ENCODE peak calls at places on chromosome 5, in seven cellular contexts. One of them, this sample, is unnamed.

GRCh38 chr5:164687391-164687790 is 1182.0 kb downstream of the MAT2B start:
- DNase-seq in HFFc6: no peak
- DNase-seq in activated B cell treated with CpG ODN at 0.5 μM for 24 hours: no peak
- DNase-seq in PC-3: no peak
- DNase-seq in right lobe of liver: no peak
- DNase-seq in cardiac muscle cell: no peak
- DNase-seq in GM23338: no peak
- DNase-seq in this sample: no peak

GRCh38 chr5:10913846-10914245 is 152.8 kb upstream of the DAP start:
- DNase-seq in activated B cell treated with CpG ODN at 0.5 μM for 24 hours: no peak
- DNase-seq in HFFc6: peak
- DNase-seq in right lobe of liver: no peak
- DNase-seq in PC-3: peak
- DNase-seq in cardiac muscle cell: no peak
- DNase-seq in GM23338: no peak
- DNase-seq in this sample: no peak

GRCh38 chr5:53246042-53246836 is 136.7 kb upstream of the MOCS2 start:
- DNase-seq in right lobe of liver: no peak
- DNase-seq in GM23338: no peak
- DNase-seq in activated B cell treated with CpG ODN at 0.5 μM for 24 hours: no peak
- DNase-seq in HFFc6: peak
- DNase-seq in PC-3: peak
- DNase-seq in cardiac muscle cell: no peak
- DNase-seq in this sample: no peak

GRCh38 chr5:96381526-96381925 is 51.5 kb downstream of the PCSK1 start:
- DNase-seq in activated B cell treated with CpG ODN at 0.5 μM for 24 hours: no peak
- DNase-seq in cardiac muscle cell: peak
- DNase-seq in PC-3: no peak
- DNase-seq in GM23338: peak
- DNase-seq in right lobe of liver: no peak
- DNase-seq in HFFc6: no peak
- DNase-seq in this sample: no peak

GRCh38 chr5:15191012-15191411 is 309.0 kb upstream of the FBXL7 start:
- DNase-seq in GM23338: no peak
- DNase-seq in right lobe of liver: no peak
- DNase-seq in cardiac muscle cell: no peak
- DNase-seq in HFFc6: no peak
- DNase-seq in activated B cell treated with CpG ODN at 0.5 μM for 24 hours: no peak
- DNase-seq in PC-3: no peak
- DNase-seq in this sample: no peak

GRCh38 chr5:122458278-122458872 is 146.3 kb downstream of the SNCAIP start:
- DNase-seq in right lobe of liver: no peak
- DNase-seq in PC-3: peak
- DNase-seq in GM23338: peak
- DNase-seq in activated B cell treated with CpG ODN at 0.5 μM for 24 hours: no peak
- DNase-seq in HFFc6: no peak
- DNase-seq in cardiac muscle cell: peak
- DNase-seq in this sample: no peak

GRCh38 chr5:149719666-149720065 is 10.4 kb upstream of the PPARGC1B start:
- DNase-seq in right lobe of liver: no peak
- DNase-seq in GM23338: no peak
- DNase-seq in HFFc6: no peak
- DNase-seq in cardiac muscle cell: peak
- DNase-seq in PC-3: peak
- DNase-seq in activated B cell treated with CpG ODN at 0.5 μM for 24 hours: no peak
- DNase-seq in this sample: no peak

GRCh38 chr5:139669681-139670368 is 21.7 kb downstream of the CXXC5 start:
- DNase-seq in cardiac muscle cell: peak
- DNase-seq in GM23338: no peak
- DNase-seq in PC-3: no peak
- DNase-seq in right lobe of liver: no peak
- DNase-seq in activated B cell treated with CpG ODN at 0.5 μM for 24 hours: peak
- DNase-seq in HFFc6: no peak
- DNase-seq in this sample: no peak

GRCh38 chr5:175696139-175696854 is 38.4 kb downstream of the HRH2 start:
- DNase-seq in cardiac muscle cell: peak
- DNase-seq in GM23338: peak
- DNase-seq in activated B cell treated with CpG ODN at 0.5 μM for 24 hours: no peak
- DNase-seq in right lobe of liver: peak
- DNase-seq in HFFc6: no peak
- DNase-seq in PC-3: peak
- DNase-seq in this sample: peak

GRCh38 chr5:122297587-122298298 is 14.3 kb upstream of the SNCAIP start:
- DNase-seq in PC-3: no peak
- DNase-seq in cardiac muscle cell: no peak
- DNase-seq in HFFc6: no peak
- DNase-seq in right lobe of liver: no peak
- DNase-seq in activated B cell treated with CpG ODN at 0.5 μM for 24 hours: no peak
- DNase-seq in GM23338: no peak
- DNase-seq in this sample: no peak

GRCh38 chr5:39202594-39203290 is 16.6 kb downstream of the FYB1 start:
- DNase-seq in PC-3: no peak
- DNase-seq in GM23338: no peak
- DNase-seq in activated B cell treated with CpG ODN at 0.5 μM for 24 hours: no peak
- DNase-seq in HFFc6: no peak
- DNase-seq in right lobe of liver: no peak
- DNase-seq in cardiac muscle cell: no peak
- DNase-seq in this sample: no peak

GRCh38 chr5:78829811-78830499 is 155.2 kb downstream of the ARSB start:
- DNase-seq in HFFc6: no peak
- DNase-seq in PC-3: no peak
- DNase-seq in GM23338: no peak
- DNase-seq in cardiac muscle cell: no peak
- DNase-seq in activated B cell treated with CpG ODN at 0.5 μM for 24 hours: no peak
- DNase-seq in right lobe of liver: peak
- DNase-seq in this sample: no peak

DNA sequence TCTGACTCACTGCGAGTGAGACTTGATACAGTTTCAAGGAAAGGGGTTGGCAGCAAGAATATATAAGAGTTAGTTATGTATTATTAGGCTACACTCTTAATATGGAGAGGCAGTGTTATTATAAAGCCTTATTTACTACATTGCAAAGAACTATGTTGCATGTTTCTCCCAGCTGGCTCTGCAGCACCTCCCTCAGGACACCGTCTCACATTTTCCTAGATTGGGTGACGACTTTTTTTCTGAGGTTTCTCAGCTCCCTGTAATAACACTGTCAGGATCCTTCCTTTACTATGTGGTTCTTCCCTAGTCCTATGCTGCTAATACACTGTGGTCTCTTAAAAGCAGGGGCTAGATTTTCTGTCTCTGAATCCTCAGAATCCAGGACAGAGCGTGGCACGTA is 153.7 kb downstream of the INSYN2B start:
- DNase-seq in right lobe of liver: no peak
- DNase-seq in cardiac muscle cell: no peak
- DNase-seq in activated B cell treated with CpG ODN at 0.5 μM for 24 hours: no peak
- DNase-seq in PC-3: peak
- DNase-seq in HFFc6: no peak
- DNase-seq in GM23338: peak
- DNase-seq in this sample: no peak
- TF ChIP-seq CTCF in right lobe of liver: no peak
- TF ChIP-seq CTCF in cardiac muscle cell: peak
- TF ChIP-seq CTCF in activated B cell treated with CpG ODN at 0.5 μM for 24 hours: no peak
- TF ChIP-seq CTCF in PC-3: peak
- TF ChIP-seq CTCF in HFFc6: peak
- TF ChIP-seq CTCF in GM23338: peak
- TF ChIP-seq CTCF in this sample: no peak

DNA sequence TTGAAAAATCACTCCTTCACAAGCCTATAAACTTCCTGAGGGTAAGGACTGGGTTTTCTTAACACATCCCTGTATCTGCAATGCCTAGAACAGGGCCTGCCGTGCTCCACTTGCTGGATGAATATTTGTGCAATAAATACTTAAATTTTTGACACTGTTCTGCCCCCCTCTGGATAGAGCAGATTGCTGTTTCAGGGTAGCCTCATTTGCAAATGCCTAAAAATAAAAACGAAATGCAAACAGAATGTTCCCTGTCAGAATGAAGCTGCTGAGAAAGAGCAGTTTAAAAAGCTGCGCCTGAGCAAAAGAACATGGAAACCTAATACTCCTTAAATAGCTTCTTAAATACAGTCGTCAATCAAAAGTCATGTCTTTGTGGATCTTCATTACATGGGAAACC is 385.3 kb downstream of the PRELID2 start:
- DNase-seq in cardiac muscle cell: no peak
- DNase-seq in PC-3: no peak
- DNase-seq in GM23338: no peak
- DNase-seq in activated B cell treated with CpG ODN at 0.5 μM for 24 hours: no peak
- DNase-seq in HFFc6: no peak
- DNase-seq in right lobe of liver: no peak
- DNase-seq in this sample: no peak
- TF ChIP-seq CTCF in cardiac muscle cell: no peak
- TF ChIP-seq CTCF in PC-3: peak
- TF ChIP-seq CTCF in GM23338: no peak
- TF ChIP-seq CTCF in activated B cell treated with CpG ODN at 0.5 μM for 24 hours: no peak
- TF ChIP-seq CTCF in HFFc6: peak
- TF ChIP-seq CTCF in right lobe of liver: no peak
- TF ChIP-seq CTCF in this sample: no peak

GRCh38 chr5:160118349-160119141 is 705 bp downstream of the PWWP2A start:
- DNase-seq in GM23338: peak
- DNase-seq in activated B cell treated with CpG ODN at 0.5 μM for 24 hours: peak
- DNase-seq in HFFc6: peak
- DNase-seq in right lobe of liver: peak
- DNase-seq in PC-3: peak
- DNase-seq in cardiac muscle cell: peak
- DNase-seq in this sample: no peak
- TF ChIP-seq CTCF in GM23338: no peak
- TF ChIP-seq CTCF in activated B cell treated with CpG ODN at 0.5 μM for 24 hours: no peak
- TF ChIP-seq CTCF in HFFc6: peak
- TF ChIP-seq CTCF in right lobe of liver: no peak
- TF ChIP-seq CTCF in PC-3: no peak
- TF ChIP-seq CTCF in cardiac muscle cell: no peak
- TF ChIP-seq CTCF in this sample: no peak

DNA sequence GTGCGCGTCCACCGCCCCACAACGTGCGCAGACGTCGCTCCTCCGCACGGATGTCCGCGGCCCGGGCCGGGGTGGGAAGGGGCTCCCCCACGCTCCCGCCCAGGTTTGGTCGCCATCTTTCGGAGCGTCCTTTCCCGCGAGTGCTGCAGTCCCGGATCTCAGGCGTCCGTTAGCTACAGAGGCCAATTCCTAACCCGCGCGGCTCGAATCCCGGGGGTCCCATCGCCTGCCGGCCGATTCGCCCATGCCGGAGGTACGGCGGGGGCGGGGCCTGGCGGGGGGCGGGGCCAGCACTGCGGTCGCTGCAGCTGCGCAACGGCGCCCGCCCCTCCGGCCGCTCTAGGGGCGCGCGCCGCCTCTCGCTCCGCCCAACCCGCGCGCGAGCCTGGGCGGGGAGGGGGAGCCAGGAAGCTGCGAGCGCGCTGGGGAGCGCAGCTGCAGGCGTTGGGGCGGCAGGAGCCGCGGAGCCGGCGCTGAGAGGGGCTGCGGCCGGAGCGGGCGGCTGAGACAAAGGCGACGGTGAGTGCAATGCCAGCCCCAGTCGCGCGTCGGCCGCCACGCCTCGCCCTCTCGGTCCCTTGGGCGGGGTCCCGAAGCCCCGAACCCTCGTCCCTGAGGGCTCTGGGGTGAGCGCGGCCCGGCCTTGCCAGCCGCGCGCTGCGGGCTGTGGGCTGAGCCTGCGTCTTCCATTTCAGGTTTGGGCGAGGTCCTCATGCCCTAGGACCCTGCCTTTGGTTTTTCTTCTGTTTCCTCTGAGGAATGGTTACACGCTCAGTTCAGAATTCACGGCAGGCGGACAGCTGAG is at the start of gene CDC42SE2:
- DNase-seq in activated B cell treated with CpG ODN at 0.5 μM for 24 hours: peak
- DNase-seq in right lobe of liver: peak
- DNase-seq in PC-3: peak
- DNase-seq in GM23338: peak
- DNase-seq in cardiac muscle cell: peak
- DNase-seq in HFFc6: peak
- DNase-seq in this sample: peak
- TF ChIP-seq CTCF in activated B cell treated with CpG ODN at 0.5 μM for 24 hours: no peak
- TF ChIP-seq CTCF in right lobe of liver: no peak
- TF ChIP-seq CTCF in PC-3: no peak
- TF ChIP-seq CTCF in GM23338: no peak
- TF ChIP-seq CTCF in cardiac muscle cell: no peak
- TF ChIP-seq CTCF in HFFc6: no peak
- TF ChIP-seq CTCF in this sample: no peak

GRCh38 chr5:120466337-120467006 is 2.4 kb downstream of the PRR16 start:
- DNase-seq in right lobe of liver: no peak
- DNase-seq in activated B cell treated with CpG ODN at 0.5 μM for 24 hours: no peak
- DNase-seq in GM23338: no peak
- DNase-seq in cardiac muscle cell: no peak
- DNase-seq in PC-3: no peak
- DNase-seq in HFFc6: no peak
- DNase-seq in this sample: no peak

GRCh38 chr5:120476063-120476462 is 12.0 kb downstream of the PRR16 start:
- DNase-seq in right lobe of liver: no peak
- DNase-seq in cardiac muscle cell: no peak
- DNase-seq in PC-3: no peak
- DNase-seq in GM23338: no peak
- DNase-seq in HFFc6: no peak
- DNase-seq in activated B cell treated with CpG ODN at 0.5 μM for 24 hours: no peak
- DNase-seq in this sample: no peak

GRCh38 chr5:120473332-120473731 is 9.2 kb downstream of the PRR16 start:
- DNase-seq in activated B cell treated with CpG ODN at 0.5 μM for 24 hours: no peak
- DNase-seq in GM23338: no peak
- DNase-seq in right lobe of liver: no peak
- DNase-seq in PC-3: peak
- DNase-seq in cardiac muscle cell: no peak
- DNase-seq in HFFc6: no peak
- DNase-seq in this sample: no peak

DNA sequence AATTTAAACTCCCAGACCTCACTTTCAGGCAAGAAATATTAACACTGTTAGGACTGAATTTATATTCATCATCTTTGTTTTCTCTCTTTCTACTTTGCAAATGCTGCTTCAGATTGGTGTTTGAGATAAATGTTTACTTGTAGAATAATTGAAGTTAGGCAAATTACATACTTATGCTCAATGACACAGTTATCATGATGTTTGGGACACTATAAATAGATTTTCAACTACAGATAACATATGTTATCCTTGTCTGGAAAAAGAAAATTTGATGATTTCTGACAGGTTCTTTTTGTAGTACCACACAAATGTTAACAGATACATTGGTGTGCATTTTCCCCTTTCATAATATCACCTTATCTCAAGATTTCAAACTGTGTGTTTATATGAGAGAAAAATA is 7.9 kb downstream of the PRR16 start:
- DNase-seq in cardiac muscle cell: no peak
- DNase-seq in activated B cell treated with CpG ODN at 0.5 μM for 24 hours: no peak
- DNase-seq in GM23338: no peak
- DNase-seq in HFFc6: no peak
- DNase-seq in right lobe of liver: no peak
- DNase-seq in PC-3: no peak
- DNase-seq in this sample: no peak
- TF ChIP-seq CTCF in cardiac muscle cell: no peak
- TF ChIP-seq CTCF in activated B cell treated with CpG ODN at 0.5 μM for 24 hours: no peak
- TF ChIP-seq CTCF in GM23338: no peak
- TF ChIP-seq CTCF in HFFc6: no peak
- TF ChIP-seq CTCF in right lobe of liver: no peak
- TF ChIP-seq CTCF in PC-3: no peak
- TF ChIP-seq CTCF in this sample: no peak

This sample was measured in endothelial cell.